ENCODE peak calls at places on chromosomes 7 and 10, in nine cellular contexts. H is SJSA1, S is neuronal stem cell, N is tibial nerve, T is endothelial cell of umbilical vein, U is colonic mucosa, E is PC-9, W is aorta, R is astrocyte of the spinal cord. I is an unnamed sample.

GRCh38 chr10:32888161-32888927 is 69.7 kb downstream of the ITGB1 start:
- DNase-seq in N (no peak), H (no peak), S (no peak), E (no peak), U (no peak), W (no peak), R (no peak), T (no peak), I (no peak)

GRCh38 chr10:86678999-86679792 is 10.9 kb downstream of the LDB3 start:
- DNase-seq in H (no peak), E (no peak), U (peak; percentile 41), W (peak; percentile 69), N (no peak), T (no peak), S (no peak), R (no peak), I (no peak)

GRCh38 chr10:16686081-16686902 is 130.9 kb downstream of the RSU1 start:
- DNase-seq in W (no peak), R (no peak), H (no peak), U (no peak), N (no peak), T (no peak), S (no peak), E (no peak), I (no peak)

GRCh38 chr10:74289956-74290355 is 138.9 kb downstream of the ADK start:
- DNase-seq in U (no peak), W (no peak), T (peak; percentile 19), E (no peak), S (peak; percentile 31), N (no peak), H (no peak), R (no peak), I (no peak)

GRCh38 chr10:124994573-124995473 is 52.9 kb downstream of the ZRANB1 start:
- DNase-seq in T (no peak), N (no peak), W (no peak), H (no peak), S (no peak), U (no peak), R (no peak), E (no peak), I (no peak)

GRCh38 chr7:134991469-134992339 is 5.4 kb downstream of the AGBL3 start:
- DNase-seq in T (peak; percentile 61), H (no peak), W (no peak), R (no peak), E (no peak), S (no peak), U (no peak), N (no peak), I (no peak)

GRCh38 chr7:151469281-151469680 is 29.3 kb upstream of the CRYGN start:
- DNase-seq in E (no peak), R (peak; percentile 21), N (no peak), S (no peak), T (no peak), W (no peak), H (no peak), U (peak; percentile 65), I (no peak)

GRCh38 chr7:74289018-74289659 is at the start of gene CLIP2:
- DNase-seq in H (peak; percentile 79), T (peak; percentile 67), E (peak; percentile 83), N (peak; percentile 60), S (peak; percentile 70), R (peak; percentile 79), W (peak; percentile 94), U (peak; percentile 84), I (no peak)

GRCh38 chr7:151689196-151689971 is 169.7 kb upstream of the RHEB start:
- DNase-seq in T (no peak), U (no peak), W (peak; percentile 73), R (no peak), S (no peak), H (no peak), N (no peak), E (peak; percentile 92), I (no peak)

GRCh38 chr10:132592790-132593788 is 55.5 kb downstream of the INPP5A start:
- DNase-seq in E (no peak), U (peak; percentile 72), T (peak; percentile 60), W (peak; percentile 75), S (no peak), H (no peak), N (no peak), R (peak; percentile 20), I (no peak)

GRCh38 chr7:25075459-25075858 is 49.6 kb downstream of the CYCS start:
- DNase-seq in N (no peak), T (no peak), U (no peak), R (no peak), W (no peak), E (no peak), H (no peak), S (no peak), I (no peak)

GRCh38 chr7:25389489-25390106 is 161.3 kb upstream of the NPVF start:
- DNase-seq in R (peak; percentile 50), S (peak; percentile 42), T (peak; percentile 44), W (no peak), U (peak; percentile 60), N (no peak), H (no peak), E (no peak), I (no peak)

GRCh38 chr10:78277734-78278404 is 244.2 kb downstream of the RPS24 start:
- DNase-seq in N (no peak), W (peak; percentile 79), H (no peak), E (no peak), S (no peak), U (no peak), R (peak; percentile 30), T (no peak), I (no peak)

GRCh38 chr7:35251606-35252310 is 2.1 kb downstream of the TBX20 start:
- DNase-seq in R (no peak), H (no peak), N (no peak), U (no peak), E (no peak), T (no peak), W (no peak), S (no peak), I (no peak)

GRCh38 chr10:43344051-43344450 is 27.4 kb upstream of the FXYD4 start:
- DNase-seq in N (no peak), E (no peak), R (no peak), U (no peak), H (no peak), S (no peak), W (no peak), T (no peak), I (no peak)

DNA sequence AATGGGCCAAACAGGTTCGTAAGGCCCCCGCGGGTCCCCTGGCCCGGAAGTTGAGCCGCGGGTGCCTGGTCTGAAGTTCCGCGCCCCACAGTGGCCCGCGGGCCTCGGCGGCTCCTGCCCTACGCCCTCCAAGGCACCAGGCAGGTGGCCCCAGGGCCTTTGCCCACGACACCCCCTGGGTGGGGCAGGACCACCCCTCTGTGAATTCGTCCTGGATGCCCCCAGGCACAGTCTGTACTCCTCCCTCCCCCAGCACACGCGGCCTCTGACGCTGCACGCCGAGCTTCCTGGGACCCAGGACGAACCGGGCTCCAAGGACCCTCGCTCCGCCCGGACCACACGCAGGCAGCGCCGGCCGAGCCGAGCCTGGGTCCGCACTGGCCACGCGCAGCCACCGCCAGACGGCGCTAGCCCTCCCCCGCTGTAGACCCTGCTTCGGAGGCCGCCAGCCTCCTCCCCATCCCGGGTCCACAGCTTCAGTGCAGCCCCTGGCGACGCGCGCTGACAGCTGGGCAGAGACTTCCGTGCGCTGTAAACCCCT is 810 bp upstream of the TCERG1L start:
- DNase-seq in T (no peak), R (no peak), E (no peak), N (no peak), H (no peak), W (peak; percentile 65), S (peak; percentile 76), U (no peak), I (no peak)
- H3K4me3 ChIP-seq in T (no peak overlapping the region), R (no peak overlapping the region), E (no peak overlapping the region), N (no peak overlapping the region), H (no peak overlapping the region), W (no peak overlapping the region), S (peak overlapping the region; percentile 82), U (no peak overlapping the region), I (no peak overlapping the region)

DNA sequence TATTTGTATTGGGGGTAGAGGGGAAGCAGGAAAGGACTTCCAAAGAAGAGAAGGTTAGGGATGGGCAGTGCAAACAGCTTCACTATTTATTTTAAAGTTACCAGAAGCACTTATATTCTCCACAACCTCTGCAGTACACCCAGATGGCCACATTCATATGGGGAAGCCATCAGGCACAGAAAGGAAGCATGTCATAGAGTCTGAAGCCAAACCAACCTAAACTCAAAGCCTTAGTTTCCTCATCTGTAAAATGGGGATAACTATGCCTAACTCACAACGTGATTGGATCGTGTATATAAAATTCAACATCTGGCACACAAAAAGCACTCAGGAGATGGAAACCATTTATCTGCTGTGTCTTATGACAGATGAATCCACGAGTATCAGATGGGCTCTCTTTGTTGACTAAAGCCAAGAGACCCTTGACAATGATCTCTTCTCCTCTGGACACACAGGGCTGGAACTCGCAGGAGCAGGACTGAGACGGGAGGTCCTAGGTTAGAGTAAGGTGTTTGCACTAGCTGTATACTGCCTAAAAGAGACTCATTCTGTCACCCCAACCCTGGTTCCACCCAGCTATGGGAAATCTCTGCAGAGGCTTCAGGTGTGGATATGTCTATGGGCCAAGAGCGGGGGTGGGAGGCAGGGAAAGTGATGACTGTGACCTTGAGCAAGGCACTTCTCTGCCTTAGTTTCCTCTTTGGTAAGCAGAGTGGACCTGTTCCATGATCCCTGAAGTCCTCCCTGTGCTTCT is 1.8 kb downstream of the KIAA1549 start:
- DNase-seq in U (no peak), N (no peak), W (no peak), R (no peak), E (no peak), S (no peak), H (no peak), T (no peak), I (no peak)
- H3K4me3 ChIP-seq in U (no peak overlapping the region), N (no peak overlapping the region), W (no peak overlapping the region), R (no peak overlapping the region), E (peak overlapping the region; percentile 73), S (no peak overlapping the region), H (no peak overlapping the region), T (no peak overlapping the region), I (peak overlapping the region; percentile 74)

GRCh38 chr7:99469381-99470065 is 3.2 kb upstream of the ZNF789 start:
- DNase-seq in W (no peak), N (no peak), H (no peak), R (no peak), E (no peak), U (no peak), S (no peak), T (no peak), I (no peak)
- H3K4me3 ChIP-seq in W (no peak overlapping the region), N (no peak overlapping the region), H (no peak overlapping the region), R (no peak overlapping the region), E (no peak overlapping the region), U (no peak overlapping the region), S (no peak overlapping the region), T (no peak overlapping the region), I (no peak overlapping the region)

DNA sequence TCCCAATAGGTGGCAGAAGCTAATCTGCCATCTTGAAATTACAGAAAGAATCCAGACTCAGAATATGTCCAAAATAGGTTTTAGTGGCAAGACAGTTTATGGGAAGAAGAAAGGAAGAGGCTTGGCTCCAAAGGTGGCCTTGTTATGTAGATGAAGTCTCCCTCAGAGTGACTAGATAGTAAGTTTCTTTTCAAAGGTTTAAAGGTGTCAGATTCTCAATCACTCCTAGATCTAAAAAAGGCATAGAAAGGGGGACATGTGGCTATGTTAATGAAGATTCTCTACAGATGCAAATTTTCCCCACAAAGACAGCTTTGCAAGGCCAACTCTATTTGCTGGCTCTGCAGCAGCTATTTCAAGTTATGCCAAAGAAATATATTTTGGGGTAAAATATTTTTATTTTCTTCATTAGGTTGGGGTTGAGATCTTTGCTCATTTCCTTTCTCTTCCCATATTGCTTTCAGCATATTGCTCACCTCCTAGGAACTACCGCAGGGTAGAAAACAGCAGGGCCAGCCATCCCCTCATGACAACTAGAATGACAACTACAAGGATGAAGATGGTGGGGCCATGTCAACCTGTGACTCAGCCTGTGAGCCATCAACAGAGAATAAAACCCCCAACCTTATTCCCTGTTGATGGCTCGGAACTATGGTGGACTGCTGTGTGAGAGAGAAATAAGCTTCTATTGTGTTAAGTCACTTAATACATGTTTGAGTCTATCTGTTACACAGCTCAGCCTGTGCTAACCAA is 274.0 kb upstream of the GALNT17 start:
- DNase-seq in E (no peak), U (no peak), N (no peak), T (no peak), R (no peak), S (no peak), W (no peak), H (no peak), I (no peak)
- H3K4me3 ChIP-seq in E (no peak overlapping the region), U (no peak overlapping the region), N (no peak overlapping the region), T (no peak overlapping the region), R (no peak overlapping the region), S (no peak overlapping the region), W (no peak overlapping the region), H (no peak overlapping the region), I (no peak overlapping the region)